ENCODE peak calls at places on chromosomes 13 and 19, in five cellular contexts. Z, C, G, F and S are unnamed samples.
A peak's percentile ranks its signal among the peaks of the same experiment; 100 is the strongest.

GRCh38 chr19:5080030-5080644 is 111.2 kb downstream of the KDM4B start:
- DNase-seq in Z (no peak), C (no peak), G (no peak), F (no peak), S (no peak)

GRCh38 chr13:111034811-111035210 is 80.3 kb upstream of the ARHGEF7 start:
- DNase-seq in Z (no peak), C (no peak), G (no peak), F (no peak), S (no peak)

GRCh38 chr13:108346376-108346775 is 76.9 kb downstream of the TNFSF13B start:
- DNase-seq in Z (no peak), C (no peak), G (no peak), F (no peak), S (no peak)

GRCh38 chr13:44853641-44854040 is 135.6 kb downstream of the NUFIP1 start:
- DNase-seq in Z (no peak), C (no peak), G (peak; percentile 90), F (no peak), S (no peak)

GRCh38 chr19:13053761-13054604 is 48.7 kb downstream of the LYL1 start:
- DNase-seq in Z (peak; percentile 95), C (peak; percentile 80), G (peak; percentile 97), F (peak; percentile 92), S (peak; percentile 38)

GRCh38 chr13:109858319-109858718 is 71.9 kb upstream of the IRS2 start:
- DNase-seq in Z (no peak), C (peak; percentile 26), G (no peak), F (no peak), S (no peak)

GRCh38 chr19:6217752-6218403 is 61.9 kb downstream of the MLLT1 start:
- DNase-seq in Z (no peak), C (no peak), G (no peak), F (no peak), S (no peak)

GRCh38 chr13:37074703-37075102 is 15.2 kb upstream of the SUPT20H start:
- DNase-seq in Z (no peak), C (peak; percentile 8), G (no peak), F (no peak), S (no peak)

GRCh38 chr19:21604351-21604926 is 99.0 kb downstream of the ZNF429 start:
- DNase-seq in Z (no peak), C (no peak), G (no peak), F (no peak), S (no peak)

GRCh38 chr19:8306235-8307054 is 1.7 kb downstream of the CD320 start:
- DNase-seq in Z (peak; percentile 60), C (no peak), G (no peak), F (peak; percentile 77), S (no peak)
- TF ChIP-seq POLR2AphosphoS5 in Z (no peak), C (no peak), G (no peak), F (no peak), S (no peak)

GRCh38 chr19:28400953-28401671 is 811.8 kb downstream of the UQCRFS1 start:
- DNase-seq in Z (no peak), C (no peak), G (no peak), F (no peak), S (no peak)
- H3K4me1 ChIP-seq in Z (no peaks in the 10 kb centered on the region), C (no peaks in the 10 kb centered on the region), G (no peaks in the 10 kb centered on the region), F (no peaks in the 10 kb centered on the region), S (no peaks in the 10 kb centered on the region)

GRCh38 chr19:40605201-40605971 is 4.2 kb downstream of the LTBP4 start:
- DNase-seq in Z (peak; percentile 86), C (peak; percentile 78), G (peak; percentile 22), F (no peak), S (no peak)

GRCh38 chr19:40603071-40603718 is 2.0 kb downstream of the LTBP4 start:
- DNase-seq in Z (no peak), C (no peak), G (peak; percentile 28), F (no peak), S (no peak)

GRCh38 chr19:40604647-40605200 is 3.6 kb downstream of the LTBP4 start:
- DNase-seq in Z (peak; percentile 79), C (no peak), G (no peak), F (no peak), S (no peak)

GRCh38 chr19:40601061-40601973 is at the start of gene LTBP4:
- DNase-seq in Z (peak; percentile 89), C (no peak), G (no peak), F (no peak), S (no peak)

DNA sequence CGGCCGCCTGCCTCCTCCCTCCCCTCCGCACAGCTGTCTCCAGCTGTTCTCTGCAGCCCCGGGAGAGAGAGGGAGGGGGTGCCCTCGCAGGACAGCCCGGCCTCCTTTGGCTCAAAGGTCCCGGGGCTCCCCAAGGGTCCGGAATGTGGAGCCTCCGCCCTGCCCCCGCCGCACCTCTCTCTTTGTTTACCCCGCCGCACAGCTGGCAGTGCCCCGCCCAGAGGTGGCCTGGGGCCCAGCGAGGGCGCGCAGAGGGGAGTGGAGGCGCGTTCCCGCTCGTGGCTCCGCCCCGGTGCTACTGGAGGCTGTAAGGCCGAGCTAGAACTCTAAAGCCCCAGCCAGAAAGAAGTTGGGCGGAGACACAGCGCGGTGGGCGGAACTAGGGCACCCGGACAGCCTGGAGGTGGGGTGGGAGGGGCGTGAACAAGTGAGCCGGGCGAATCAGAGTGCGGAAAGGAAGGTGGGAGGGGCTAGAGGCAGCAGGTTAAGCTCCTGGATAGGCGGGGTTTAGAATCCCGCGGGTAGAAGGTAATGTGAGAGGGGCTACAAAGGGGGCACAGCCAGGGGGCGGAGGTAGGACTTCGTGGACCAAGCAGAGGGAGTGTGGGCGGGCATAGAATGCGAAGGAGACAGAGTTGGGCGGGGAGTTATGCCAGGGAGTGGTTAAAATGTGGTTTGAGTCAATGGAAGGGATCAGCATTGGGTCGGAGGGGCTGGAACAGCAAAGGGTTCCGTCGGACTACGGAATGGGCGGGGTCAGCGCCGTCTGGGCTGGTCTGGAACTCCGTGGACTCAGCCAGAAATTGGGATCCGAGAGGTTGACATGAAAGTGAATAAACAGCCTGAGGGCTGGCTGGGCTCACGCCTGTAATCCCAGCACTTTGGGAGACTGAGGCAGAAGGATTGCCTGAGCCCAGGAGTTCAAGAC is 2.8 kb downstream of the LTBP4 start:
- DNase-seq in Z (peak; percentile 99), C (peak; percentile 99), G (peak; percentile 96), F (peak; percentile 99), S (peak; percentile 84)
- TF ChIP-seq POLR2AphosphoS5 in Z (peak; percentile 86), C (no peak), G (no peak), F (no peak), S (no peak)

DNA sequence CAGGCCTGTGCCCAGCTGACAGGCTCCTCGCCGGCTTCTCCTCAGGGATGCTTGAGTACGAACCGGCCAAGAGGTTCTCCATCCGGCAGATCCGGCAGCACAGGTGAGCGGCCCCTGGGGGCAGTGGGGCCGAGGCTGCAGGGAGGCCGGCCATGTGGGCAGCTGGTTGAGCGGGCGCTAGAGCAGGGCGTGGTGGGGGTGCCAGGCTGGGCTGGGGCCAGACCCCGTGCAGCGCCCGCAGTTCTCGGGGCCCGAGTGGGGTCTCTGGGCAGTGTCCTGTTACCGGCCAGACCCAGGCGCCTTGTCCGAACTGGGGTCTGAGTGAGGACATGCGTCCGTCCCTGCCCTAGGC is 15.9 kb downstream of the CBARP start:
- DNase-seq in Z (no peak), C (no peak), G (no peak), F (no peak), S (no peak)
- H3K4me1 ChIP-seq in Z (peaks cover 60% of the 10 kb centered on the region), C (peaks cover under 1% of the 10 kb centered on the region), G (peaks cover 22% of the 10 kb centered on the region), F (peaks cover 15% of the 10 kb centered on the region), S (peaks cover 4% of the 10 kb centered on the region)

GRCh38 chr19:295687-296370 is 4.6 kb upstream of the PLPP2 start:
- DNase-seq in Z (no peak), C (no peak), G (no peak), F (no peak), S (no peak)

GRCh38 chr19:294341-294818 is 3.2 kb upstream of the PLPP2 start:
- DNase-seq in Z (no peak), C (no peak), G (no peak), F (no peak), S (no peak)

GRCh38 chr19:296476-297225 is 5.4 kb upstream of the PLPP2 start:
- DNase-seq in Z (peak; percentile 81), C (no peak), G (no peak), F (no peak), S (no peak)

GRCh38 chr19:293436-294110 is 2.4 kb upstream of the PLPP2 start:
- DNase-seq in Z (no peak), C (no peak), G (no peak), F (peak; percentile 60), S (no peak)

DNA sequence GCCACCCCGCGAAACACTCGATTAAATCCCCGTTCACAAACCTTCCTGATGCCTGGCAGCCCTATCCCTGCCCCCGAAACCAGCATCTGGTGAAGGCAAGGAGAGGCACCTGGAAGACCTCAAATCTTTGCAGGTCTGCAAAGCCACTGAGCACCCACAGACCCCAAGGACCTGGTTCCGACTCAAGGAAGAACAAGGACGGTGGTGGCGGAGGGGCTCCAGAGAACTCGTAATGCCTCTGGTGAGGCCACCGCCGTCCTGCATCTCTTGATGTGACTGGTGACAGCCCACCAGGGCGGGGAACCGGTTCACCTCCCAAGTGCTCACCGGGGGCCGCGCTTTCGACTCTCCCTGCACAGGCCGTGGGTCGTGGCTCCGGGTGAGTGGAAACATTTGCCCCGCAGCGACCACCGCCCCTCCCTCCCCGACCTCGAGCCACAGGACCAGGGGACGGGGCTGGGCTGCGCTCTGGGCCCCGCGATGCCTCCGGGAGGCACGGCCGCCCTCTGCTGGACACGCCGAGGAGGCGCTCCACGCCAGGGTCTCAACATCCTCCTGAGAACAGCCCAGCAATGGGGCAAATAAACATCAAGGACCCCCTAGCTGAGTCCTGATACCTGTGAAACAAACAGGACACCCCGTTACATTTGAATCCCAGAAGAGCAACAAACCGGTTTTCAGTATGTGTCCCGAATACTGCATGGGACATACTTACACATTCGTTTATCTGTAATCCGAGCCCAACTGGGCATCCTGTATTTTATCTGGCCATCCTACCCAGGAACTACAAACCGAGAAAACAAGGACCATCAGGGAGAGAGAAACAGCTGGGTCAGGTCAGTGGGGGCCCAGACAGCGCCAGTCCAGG is 3.9 kb upstream of the PLPP2 start:
- DNase-seq in Z (no peak), C (no peak), G (no peak), F (no peak), S (no peak)
- TF ChIP-seq POLR2AphosphoS5 in Z (no peak), C (no peak), G (no peak), F (no peak), S (no peak)

GRCh38 chr19:18845961-18846360 is 14.2 kb downstream of the UPF1 start:
- DNase-seq in Z (no peak), C (no peak), G (no peak), F (no peak), S (no peak)

GRCh38 chr19:18846862-18847515 is 15.2 kb downstream of the UPF1 start:
- DNase-seq in Z (peak; percentile 91), C (no peak), G (peak; percentile 54), F (peak; percentile 90), S (no peak)

GRCh38 chr19:18843960-18844359 is 12.2 kb downstream of the UPF1 start:
- DNase-seq in Z (no peak), C (no peak), G (no peak), F (no peak), S (no peak)

GRCh38 chr19:18842166-18842565 is 10.4 kb downstream of the UPF1 start:
- DNase-seq in Z (no peak), C (no peak), G (no peak), F (no peak), S (no peak)

GRCh38 chr19:18844806-18845329 is 13.1 kb downstream of the UPF1 start:
- DNase-seq in Z (no peak), C (no peak), G (no peak), F (no peak), S (no peak)
- H3K4me1 ChIP-seq in Z (peaks cover 89% of the 10 kb centered on the region), C (peaks cover 4% of the 10 kb centered on the region), G (peaks cover 43% of the 10 kb centered on the region), F (peaks cover 88% of the 10 kb centered on the region), S (peaks cover 3% of the 10 kb centered on the region)